ENCODE peak calls at places on chromosomes 13 and 19, in five cellular contexts. H, P, N, D and T are unnamed samples.

GRCh38 chr13:85650613-85651012 is 148.6 kb downstream of the SLITRK6 start:
- DNase-seq in H (no peak), P (no peak), N (no peak), D (no peak), T (no peak)

GRCh38 chr13:100098445-100099116 is 9.7 kb downstream of the PCCA start:
- DNase-seq in H (no peak), P (no peak), N (no peak), D (no peak), T (no peak)

GRCh38 chr13:27622881-27623280 is 1.2 kb downstream of the POLR1D start:
- DNase-seq in H (no peak), P (no peak), N (no peak), D (no peak), T (no peak)

GRCh38 chr13:112067121-112067741 is at the start of gene SOX1:
- DNase-seq in H (no peak), P (no peak), N (no peak), D (no peak), T (no peak)

GRCh38 chr13:113880651-113881611 is 17.1 kb upstream of the GAS6 start:
- DNase-seq in H (no peak), P (no peak), N (no peak), D (no peak), T (no peak)

GRCh38 chr19:45876411-45877197 is 9.3 kb downstream of the IRF2BP1 start:
- DNase-seq in H (no peak), P (peak), N (peak), D (no peak), T (peak)

GRCh38 chr19:13817018-13817614 is 21.9 kb downstream of the ZSWIM4 start:
- DNase-seq in H (no peak), P (no peak), N (peak), D (peak), T (peak)

GRCh38 chr19:5943623-5944022 is 29.6 kb downstream of the CAPS start:
- DNase-seq in H (no peak), P (no peak), N (no peak), D (no peak), T (no peak)

GRCh38 chr19:5540208-5540607 is 27.5 kb downstream of the TINCR start:
- DNase-seq in H (no peak), P (no peak), N (no peak), D (no peak), T (no peak)

GRCh38 chr13:50809133-50810090 is 34.1 kb downstream of the DLEU7 start:
- DNase-seq in H (no peak), P (no peak), N (no peak), D (no peak), T (no peak)

GRCh38 chr13:104577029-104577820 is 1511.0 kb upstream of the SLC10A2 start:
- DNase-seq in H (no peak), P (no peak), N (no peak), D (no peak), T (no peak)

GRCh38 chr19:39996218-39996810 is 546 bp upstream of the ZNF546 start:
- DNase-seq in H (peak), P (no peak), N (no peak), D (no peak), T (peak)

DNA sequence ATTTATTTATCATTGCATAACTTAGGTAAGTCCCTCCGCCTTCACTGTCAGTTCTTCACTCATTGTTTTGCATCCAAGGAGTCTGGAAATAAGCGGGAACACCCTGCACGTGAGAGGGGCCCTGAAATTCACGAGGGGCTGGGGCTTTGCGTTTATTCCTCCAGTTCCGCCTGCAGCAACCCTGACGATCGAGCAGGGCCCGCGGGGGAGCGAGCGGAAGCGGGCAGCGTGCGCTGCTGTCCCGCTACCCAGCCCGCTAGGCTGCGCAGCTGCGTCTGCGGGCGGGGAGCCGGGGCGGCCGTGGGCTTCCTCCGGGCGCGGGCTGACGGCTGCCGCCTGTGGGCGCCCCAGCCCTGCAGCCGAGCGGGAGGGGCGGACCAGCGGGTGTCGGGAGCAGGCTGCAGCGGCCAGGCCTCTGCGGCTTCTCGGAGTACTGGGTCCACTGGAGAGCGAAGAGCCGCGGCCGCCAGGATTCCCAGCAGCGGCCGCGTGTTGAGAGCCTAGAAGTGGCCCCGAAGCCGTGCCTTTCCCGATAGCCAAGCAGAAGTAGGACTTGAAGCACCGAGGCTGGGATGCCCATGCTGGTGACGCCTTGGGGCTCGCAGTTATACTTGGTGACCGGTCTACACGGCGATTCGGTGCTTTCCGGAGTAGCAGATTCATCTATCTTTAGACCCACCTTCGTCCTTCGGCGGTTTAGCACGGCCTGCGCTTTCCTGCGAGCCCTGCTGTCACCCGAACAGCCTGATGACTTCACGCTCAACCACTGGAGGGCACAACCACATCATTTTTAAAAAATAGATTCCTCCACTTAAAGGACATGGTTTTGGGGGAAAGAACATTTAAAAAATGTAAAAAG is 32.9 kb upstream of the SACS start:
- DNase-seq in H (peak), P (peak), N (peak), D (no peak), T (peak)
- TF ChIP-seq EP300 in H (no peak), P (no peak), N (no peak), D (no peak), T (no peak)

GRCh38 chr19:17605761-17606745 is 50.6 kb downstream of the COLGALT1 start:
- DNase-seq in H (peak), P (peak), N (peak), D (peak), T (peak)
- H3K27ac ChIP-seq in H (peak), P (no peak), N (no peak), D (peak), T (peak)

GRCh38 chr19:35560677-35561076 is 2.8 kb downstream of the ATP4A start:
- DNase-seq in H (no peak), P (no peak), N (no peak), D (no peak), T (no peak)
- TF ChIP-seq EP300 in H (no peak), P (no peak), N (no peak), D (no peak), T (no peak)

DNA sequence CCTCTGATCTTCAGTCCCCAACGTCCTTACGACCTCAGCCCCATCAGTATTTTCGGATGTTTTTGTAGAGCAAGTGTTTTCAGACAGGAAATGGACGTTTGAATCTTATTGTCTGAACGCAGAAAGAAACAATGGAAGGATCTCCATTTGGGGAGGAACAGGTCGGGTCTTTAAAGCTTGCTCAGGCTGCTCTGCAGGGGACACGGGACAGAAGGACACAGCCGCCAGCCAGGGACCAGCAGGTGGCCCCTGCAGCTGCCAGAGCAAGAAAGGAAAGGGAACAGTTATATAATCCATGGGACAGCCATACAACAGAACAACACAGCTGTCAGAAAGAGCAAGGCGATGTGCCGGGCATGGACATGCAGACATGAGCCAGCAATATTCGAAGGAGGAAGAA is 18.5 kb upstream of the IGLON5 start:
- DNase-seq in H (no peak), P (no peak), N (no peak), D (no peak), T (no peak)
- H3K27ac ChIP-seq in H (no peak), P (no peak), N (no peak), D (no peak), T (no peak)

GRCh38 chr19:1260749-1261511 is 8.2 kb upstream of the CIRBP start:
- DNase-seq in H (peak), P (peak), N (peak), D (peak), T (peak)
- TF ChIP-seq EP300 in H (no peak), P (no peak), N (no peak), D (no peak), T (no peak)

DNA sequence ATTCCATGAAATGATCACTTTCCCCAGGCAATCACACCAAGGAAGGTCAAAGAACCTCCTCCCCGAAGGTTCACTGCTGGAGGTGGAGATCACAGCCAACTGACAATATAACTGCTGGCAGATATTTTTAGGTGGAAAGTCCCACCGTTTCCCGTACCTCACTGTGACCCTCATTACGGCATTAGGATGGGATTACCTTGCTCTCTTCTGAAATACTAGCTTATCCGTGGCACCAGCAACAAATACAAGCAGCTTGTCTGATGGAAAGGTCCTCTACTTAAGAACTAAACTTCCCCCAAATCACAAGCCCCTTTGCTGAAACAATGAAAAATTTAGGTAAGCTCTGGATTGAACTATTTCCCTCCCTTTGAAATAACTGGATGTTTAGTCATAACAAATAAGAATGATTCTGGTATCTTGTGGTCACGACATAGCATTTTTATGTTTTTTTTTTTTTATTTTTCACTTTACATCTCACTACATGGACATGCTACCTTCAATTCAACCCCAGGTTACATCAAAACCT is 178.9 kb downstream of the COL4A1 start:
- DNase-seq in H (no peak), P (no peak), N (no peak), D (no peak), T (no peak)
- H3K27ac ChIP-seq in H (peak), P (peak), N (no peak), D (no peak), T (no peak)

GRCh38 chr13:96029002-96029401 is 24.2 kb downstream of the UGGT2 start:
- DNase-seq in H (no peak), P (no peak), N (no peak), D (no peak), T (no peak)
- TF ChIP-seq EP300 in H (no peak), P (no peak), N (no peak), D (no peak), T (no peak)